ENCODE peak calls at places on chromosomes 5 and 9, in four cellular contexts. S, L, Z and A are unnamed samples.

GRCh38 chr9:22211588-22212360 is 202.7 kb upstream of the CDKN2B start:
- DNase-seq in L (peak), Z (no peak), S (no peak), A (no peak)

GRCh38 chr9:98481676-98482075 is 226.2 kb upstream of the TBC1D2 start:
- DNase-seq in Z (no peak), S (no peak), L (no peak), A (no peak)

GRCh38 chr9:101671567-101671966 is 66.9 kb downstream of the GRIN3A start:
- DNase-seq in S (no peak), L (no peak), Z (no peak), A (no peak)

GRCh38 chr5:176405656-176406435 is 10.5 kb downstream of the CLTB start:
- DNase-seq in L (no peak), Z (no peak), S (no peak), A (no peak)

GRCh38 chr5:78716221-78716620 is 67.6 kb upstream of the LHFPL2 start:
- DNase-seq in L (peak), S (no peak), Z (no peak), A (no peak)

GRCh38 chr9:133762488-133763271 is 24.5 kb upstream of the SARDH start:
- DNase-seq in Z (no peak), S (peak), L (no peak), A (no peak)

GRCh38 chr9:111298831-111299603 is 31.0 kb downstream of the OR2K2 start:
- DNase-seq in Z (peak), L (no peak), S (no peak), A (peak)

GRCh38 chr5:43203373-43203772 is 11.3 kb downstream of the NIM1K start:
- DNase-seq in S (no peak), Z (no peak), L (no peak), A (no peak)

GRCh38 chr9:36714161-36714560 is 141.5 kb downstream of the MELK start:
- DNase-seq in Z (no peak), S (no peak), L (no peak), A (no peak)

GRCh38 chr5:176742246-176743105 is 67.9 kb upstream of the UNC5A start:
- DNase-seq in Z (no peak), S (peak), L (no peak), A (no peak)

GRCh38 chr9:134492721-134493470 is 148.7 kb upstream of the COL5A1 start:
- DNase-seq in S (peak), L (no peak), Z (no peak), A (no peak)

GRCh38 chr9:98790601-98791146 is 5.7 kb downstream of the ANKS6 start:
- DNase-seq in L (no peak), Z (no peak), S (no peak), A (no peak)

GRCh38 chr5:120082316-120083068 is 381.6 kb upstream of the PRR16 start:
- DNase-seq in S (no peak), Z (no peak), L (no peak), A (no peak)

GRCh38 chr9:18208166-18209059 is 265.5 kb upstream of the ADAMTSL1 start:
- DNase-seq in S (no peak), L (peak), Z (peak), A (peak)

GRCh38 chr5:122192883-122193496 is 63.6 kb downstream of the ZNF474 start:
- DNase-seq in L (no peak), Z (no peak), S (no peak), A (no peak)

GRCh38 chr9:135410831-135411473 is 68.6 kb upstream of the PPP1R26 start:
- DNase-seq in L (no peak), Z (no peak), S (peak), A (no peak)

GRCh38 chr9:114180701-114181582 is 25.6 kb downstream of the COL27A1 start:
- DNase-seq in S (peak), L (peak), Z (peak), A (peak)

GRCh38 chr9:114272739-114273431 is 50.0 kb upstream of the ORM1 start:
- DNase-seq in S (peak), Z (peak), L (no peak), A (peak)

GRCh38 chr5:35854248-35854647 is 2.4 kb upstream of the IL7R start:
- DNase-seq in Z (no peak), L (no peak), S (no peak), A (no peak)

GRCh38 chr5:93078082-93079038 is 502.7 kb downstream of the NR2F1-AS1 start:
- DNase-seq in Z (peak), L (peak), S (no peak), A (peak)

GRCh38 chr5:77080905-77081304 is 6.2 kb downstream of the ZBED3 start:
- DNase-seq in L (no peak), Z (no peak), S (no peak), A (no peak)

GRCh38 chr9:122904466-122904822 is 715 bp downstream of the RC3H2 start:
- DNase-seq in L (peak), Z (no peak), S (no peak), A (peak)

GRCh38 chr5:170813231-170813630 is 29.7 kb downstream of the GABRP start:
- DNase-seq in S (no peak), L (no peak), Z (no peak), A (no peak)

GRCh38 chr5:146796911-146797310 is 81.6 kb downstream of the PPP2R2B start:
- DNase-seq in S (no peak), L (no peak), Z (no peak), A (no peak)

GRCh38 chr5:79236364-79236969 is 536 bp downstream of the JMY start:
- DNase-seq in L (peak), Z (no peak), S (peak), A (no peak)

GRCh38 chr5:32842798-32843531 is 131.8 kb downstream of the NPR3 start:
- DNase-seq in S (no peak), Z (no peak), L (no peak), A (no peak)

GRCh38 chr9:18207735-18208134 is 266.2 kb upstream of the ADAMTSL1 start:
- DNase-seq in Z (no peak), L (no peak), S (no peak), A (no peak)

GRCh38 chr5:145825751-145826180 is 9.4 kb downstream of the PRELID2 start:
- DNase-seq in Z (no peak), S (no peak), L (peak), A (no peak)

GRCh38 chr5:57493034-57493433 is 10.4 kb upstream of the ACTBL2 start:
- DNase-seq in Z (no peak), L (no peak), S (no peak), A (no peak)

GRCh38 chr9:83403864-83404263 is 134.3 kb downstream of the FRMD3 start:
- DNase-seq in S (no peak), L (peak), Z (no peak), A (no peak)

GRCh38 chr5:140106101-140106500 is 7.8 kb upstream of the PURA start:
- DNase-seq in S (no peak), Z (no peak), L (no peak), A (no peak)

GRCh38 chr9:119322137-119322695 is 47.0 kb downstream of the BRINP1 start:
- DNase-seq in S (peak), L (no peak), Z (peak), A (peak)

GRCh38 chr9:111621895-111622480 is 9.1 kb upstream of the DNAJC25 start:
- DNase-seq in S (no peak), L (peak), Z (no peak), A (peak)

GRCh38 chr9:82553654-82554366 is 509.1 kb downstream of the RASEF start:
- DNase-seq in S (no peak), L (no peak), Z (no peak), A (no peak)